ENCODE peak calls at places on chromosomes 1 and 21, in eight cellular contexts. P, M, K, S, E, A, H and V are unnamed samples.

GRCh38 chr21:35256468-35256988 is 207.4 kb upstream of the RUNX1 start:
- DNase-seq in P (peak; percentile 78), S (peak; percentile 100), M (peak; percentile 95), K (peak; percentile 60), A (peak; percentile 79), H (peak; percentile 95), E (peak; percentile 79), V (peak; percentile 35)

GRCh38 chr1:23528245-23528978 is 2.6 kb downstream of the E2F2 start:
- DNase-seq in M (peak; percentile 92), E (peak; percentile 41), K (peak; percentile 84), H (peak; percentile 78), S (peak; percentile 86), A (no peak), P (peak; percentile 97), V (peak; percentile 87)

GRCh38 chr1:204072951-204073836 is at the start of gene SOX13:
- DNase-seq in H (peak; percentile 91), K (peak; percentile 86), S (peak; percentile 90), A (peak; percentile 87), P (peak; percentile 92), M (peak; percentile 85), E (peak; percentile 89), V (peak; percentile 87)

GRCh38 chr1:153438599-153438998 is 21.9 kb downstream of the S100A7 start:
- DNase-seq in P (no peak), E (no peak), K (no peak), M (no peak), S (no peak), A (no peak), H (no peak), V (no peak)

GRCh38 chr1:148362141-148362929 is 120.8 kb downstream of the PPIAL4G start:
- DNase-seq in H (no peak), P (peak; percentile 83), M (peak; percentile 29), K (no peak), E (no peak), A (no peak), S (no peak), V (no peak)

GRCh38 chr1:245583575-245584330 is 429.0 kb downstream of the KIF26B start:
- DNase-seq in M (no peak), S (peak; percentile 28), E (no peak), K (no peak), H (peak; percentile 71), A (no peak), P (no peak), V (no peak)

GRCh38 chr1:51230501-51231078 is 5.5 kb upstream of the RNF11 start:
- DNase-seq in E (no peak), P (no peak), A (no peak), M (no peak), H (no peak), S (no peak), K (no peak), V (no peak)

GRCh38 chr21:45162809-45163208 is 88.4 kb downstream of the ADARB1 start:
- DNase-seq in K (no peak), M (no peak), H (no peak), P (no peak), E (no peak), S (no peak), A (no peak), V (no peak)

GRCh38 chr1:27557596-27558340 is 46.2 kb downstream of the AHDC1 start:
- DNase-seq in S (peak; percentile 28), K (no peak), P (peak; percentile 89), H (no peak), E (peak; percentile 42), M (peak; percentile 65), A (peak; percentile 46), V (no peak)

GRCh38 chr1:209674957-209675566 is at the start of gene G0S2:
- DNase-seq in S (peak; percentile 80), M (peak; percentile 83), A (peak; percentile 87), H (peak; percentile 61), E (peak; percentile 74), K (peak; percentile 12), P (peak; percentile 79), V (peak; percentile 48)

GRCh38 chr1:101476541-101476940 is 239.7 kb downstream of the S1PR1 start:
- DNase-seq in E (no peak), A (no peak), S (no peak), M (no peak), P (no peak), H (no peak), K (no peak), V (no peak)

GRCh38 chr1:41322835-41323234 is 38.4 kb upstream of the FOXO6 start:
- DNase-seq in H (no peak), P (peak; percentile 56), M (peak; percentile 71), S (no peak), E (no peak), K (no peak), A (no peak), V (peak; percentile 41)

GRCh38 chr1:200131551-200132125 is 104.1 kb downstream of the NR5A2 start:
- DNase-seq in E (no peak), M (no peak), P (no peak), K (no peak), S (peak; percentile 22), H (no peak), A (no peak), V (no peak)
- TF ChIP-seq CTCF in E (no peak), M (peak; percentile 8), P (no peak), K (no peak), S (no peak), H (no peak), A (no peak), V (no peak)

GRCh38 chr1:151816548-151816947 is 11.3 kb upstream of the LINGO4 start:
- DNase-seq in S (no peak), E (no peak), K (no peak), P (no peak), M (no peak), A (no peak), H (no peak), V (no peak)

GRCh38 chr1:151813271-151813977 is 8.2 kb upstream of the LINGO4 start:
- DNase-seq in S (no peak), P (no peak), K (no peak), E (no peak), M (no peak), H (no peak), A (no peak), V (no peak)

GRCh38 chr1:151814426-151814825 is 9.2 kb upstream of the LINGO4 start:
- DNase-seq in S (no peak), A (no peak), P (no peak), E (no peak), M (no peak), K (no peak), H (no peak), V (no peak)

GRCh38 chr1:151815716-151816327 is 10.6 kb upstream of the LINGO4 start:
- DNase-seq in K (no peak), A (no peak), M (no peak), S (no peak), H (no peak), P (peak; percentile 48), E (no peak), V (no peak)

GRCh38 chr1:151814971-151815545 is 9.8 kb upstream of the LINGO4 start:
- DNase-seq in A (no peak), P (no peak), E (no peak), M (no peak), S (no peak), K (no peak), H (no peak), V (no peak)
- TF ChIP-seq CTCF in A (no peak), P (no peak), E (no peak), M (no peak), S (no peak), K (no peak), H (no peak), V (no peak)

DNA sequence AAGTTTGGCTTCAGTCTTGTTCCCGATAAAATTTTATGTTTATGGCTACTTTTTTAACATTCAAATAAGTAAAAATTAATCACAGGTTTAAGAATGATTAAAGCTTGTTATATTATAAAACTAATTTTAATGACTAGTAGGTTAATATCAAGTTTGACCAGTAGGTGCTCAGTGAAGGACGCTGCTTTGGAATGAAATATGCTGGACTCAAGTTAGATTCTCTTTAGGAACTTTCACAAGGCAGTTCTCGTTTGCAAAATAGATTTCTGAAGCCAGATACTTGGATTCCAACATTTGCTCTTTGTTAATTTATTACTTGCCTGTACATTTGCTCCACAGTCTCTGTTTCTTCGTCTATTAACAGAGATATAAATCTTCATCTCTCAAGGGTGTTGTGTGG is 432.9 kb upstream of the CHRM3 start:
- DNase-seq in A (no peak), E (no peak), M (no peak), S (no peak), H (no peak), P (no peak), K (no peak), V (no peak)
- TF ChIP-seq CTCF in A (no peak), E (no peak), M (no peak), S (no peak), H (no peak), P (no peak), K (no peak), V (no peak)

GRCh38 chr21:46437511-46437910 is 21.2 kb upstream of the DIP2A start:
- DNase-seq in A (no peak), S (no peak), H (no peak), K (no peak), P (no peak), M (no peak), E (no peak), V (no peak)
- TF ChIP-seq CTCF in A (no peak), S (no peak), H (no peak), K (no peak), P (no peak), M (no peak), E (no peak), V (no peak)

DNA sequence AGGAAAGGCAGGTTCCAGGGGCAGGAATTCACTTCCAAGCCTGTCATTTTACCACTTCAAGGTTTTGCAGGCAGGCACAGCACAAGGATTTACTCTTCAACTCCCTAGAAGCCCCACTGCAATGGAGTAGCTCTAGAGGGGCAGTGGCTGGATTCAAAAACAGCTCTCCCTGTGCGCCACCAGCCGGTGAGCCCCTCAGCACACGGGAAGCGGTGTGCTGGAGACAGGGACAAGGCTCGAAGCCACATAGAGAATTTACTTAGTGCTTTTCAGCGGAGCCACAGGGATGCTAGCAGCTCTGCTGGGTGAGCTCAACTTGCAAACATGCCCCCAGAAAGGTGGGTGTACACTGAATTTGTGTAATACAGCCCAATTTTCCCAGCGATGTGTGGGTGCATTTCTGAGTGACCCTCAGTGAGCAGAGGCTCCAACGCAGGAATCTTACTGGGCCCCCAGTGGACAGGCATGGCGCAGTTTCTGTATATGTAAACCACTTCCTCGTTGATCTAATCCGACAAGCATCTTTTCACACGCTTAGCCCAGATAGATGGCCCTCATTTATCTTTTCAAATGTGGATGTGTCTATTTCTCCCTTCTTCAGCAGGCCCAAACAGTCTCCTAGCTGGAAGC is 10.9 kb downstream of the VWA5B1 start:
- DNase-seq in K (no peak), H (no peak), S (no peak), A (no peak), E (no peak), P (no peak), M (no peak), V (no peak)
- TF ChIP-seq CTCF in K (no peak), H (no peak), S (no peak), A (no peak), E (no peak), P (no peak), M (no peak), V (no peak)

GRCh38 chr1:56833088-56833487 is 13.9 kb upstream of the FYB2 start:
- DNase-seq in H (no peak), K (no peak), M (no peak), S (peak; percentile 12), P (no peak), E (no peak), A (no peak), V (no peak)
- TF ChIP-seq CTCF in H (no peak), K (no peak), M (no peak), S (no peak), P (no peak), E (no peak), A (no peak), V (no peak)